ENCODE peak calls at places on chromosome 6, in seven cellular contexts. N is esophagus muscularis mucosa; P is Right ventricle myocardium inferior; Q is H1; O is CD4-positive, alpha-beta T cell; U is AG04450; J is AG08396. V is an unnamed sample.

GRCh38 chr6:34709386-34709785 is 12.8 kb upstream of the ILRUN start:
- DNase-seq in U (peak; percentile 33), Q (no peak), O (no peak), J (peak; percentile 24), P (peak; percentile 80), N (no peak), V (peak; percentile 60)

GRCh38 chr6:26473758-26474438 is 16.1 kb downstream of the BTN2A1 start:
- DNase-seq in N (peak; percentile 95), P (peak; percentile 84), O (peak; percentile 60), U (peak; percentile 87), J (peak; percentile 86), Q (peak; percentile 71), V (peak; percentile 90)

GRCh38 chr6:40983752-40984151 is 55.3 kb downstream of the UNC5CL start:
- DNase-seq in Q (no peak), N (no peak), J (no peak), P (no peak), U (no peak), O (no peak), V (no peak)

GRCh38 chr6:16060039-16060438 is 68.8 kb upstream of the MYLIP start:
- DNase-seq in O (no peak), U (no peak), P (no peak), Q (no peak), N (no peak), J (no peak), V (no peak)

GRCh38 chr6:101851911-101852310 is 458.4 kb downstream of the GRIK2 start:
- DNase-seq in P (no peak), J (no peak), Q (no peak), U (no peak), O (no peak), N (no peak), V (no peak)

GRCh38 chr6:91042656-91043055 is 455.8 kb upstream of the MAP3K7 start:
- DNase-seq in Q (no peak), O (no peak), U (no peak), N (no peak), J (no peak), P (no peak), V (no peak)

GRCh38 chr6:77657365-77657764 is 4.5 kb downstream of the MEI4 start:
- DNase-seq in O (no peak), Q (no peak), U (no peak), N (no peak), P (no peak), J (no peak), V (no peak)

GRCh38 chr6:165931675-165932074 is 236.0 kb downstream of the TBXT start:
- DNase-seq in O (no peak), J (no peak), Q (no peak), P (no peak), U (no peak), N (no peak), V (no peak)

GRCh38 chr6:98921038-98921437 is 26.7 kb downstream of the FBXL4 start:
- DNase-seq in U (no peak), O (no peak), J (no peak), N (no peak), P (no peak), Q (no peak), V (no peak)

GRCh38 chr6:166008441-166009369 is 158.9 kb downstream of the TBXT start:
- DNase-seq in Q (peak; percentile 70), J (peak; percentile 43), N (peak; percentile 89), P (no peak), O (no peak), U (no peak), V (no peak)

GRCh38 chr6:170229851-170230519 is 60.9 kb downstream of the DLL1 start:
- DNase-seq in J (no peak), Q (no peak), U (no peak), P (peak; percentile 57), N (no peak), O (no peak), V (no peak)

V was measured in AG09319.